ENCODE peak calls at places on chromosomes 16 and 17, in seven cellular contexts. L, B, I, C, P, H and E are unnamed samples.

GRCh38 chr17:39099686-39100293 is 51.6 kb downstream of the PLXDC1 start:
- DNase-seq in L (no peak), B (no peak), I (peak), C (no peak), P (peak), H (no peak), E (no peak)

GRCh38 chr17:81890447-81891302 is 711 bp downstream of the ALYREF start:
- DNase-seq in L (no peak), B (peak), I (no peak), C (no peak), P (no peak), H (no peak), E (no peak)

GRCh38 chr16:2710711-2711231 is 9.3 kb downstream of the PRSS27 start:
- DNase-seq in L (no peak), B (no peak), I (no peak), C (no peak), P (no peak), H (no peak), E (no peak)

GRCh38 chr16:59164461-59164860 is 430.3 kb upstream of the GOT2 start:
- DNase-seq in L (no peak), B (peak), I (no peak), C (no peak), P (no peak), H (no peak), E (peak)

GRCh38 chr17:59746849-59747445 is 39.5 kb downstream of the VMP1 start:
- DNase-seq in L (peak), B (no peak), I (peak), C (no peak), P (peak), H (no peak), E (peak)

GRCh38 chr16:31271621-31272190 is 11.9 kb downstream of the ITGAM start:
- DNase-seq in L (no peak), B (no peak), I (no peak), C (no peak), P (no peak), H (no peak), E (no peak)

GRCh38 chr16:12203780-12204351 is 227.3 kb downstream of the SNX29 start:
- DNase-seq in L (no peak), B (no peak), I (no peak), C (no peak), P (no peak), H (no peak), E (no peak)

GRCh38 chr16:2178321-2179106 is 17.9 kb downstream of the CASKIN1 start:
- DNase-seq in L (no peak), B (peak), I (no peak), C (no peak), P (no peak), H (peak), E (no peak)

GRCh38 chr16:8867483-8868271 is 1.1 kb downstream of the CARHSP1 start:
- DNase-seq in L (no peak), B (peak), I (no peak), C (no peak), P (no peak), H (no peak), E (no peak)

GRCh38 chr16:48444574-48444973 is 59.4 kb upstream of the SIAH1 start:
- DNase-seq in L (peak), B (no peak), I (peak), C (peak), P (peak), H (no peak), E (peak)

GRCh38 chr16:62638964-62639861 is 603.0 kb upstream of the CDH8 start:
- DNase-seq in L (no peak), B (no peak), I (no peak), C (no peak), P (no peak), H (no peak), E (no peak)